ENCODE peak calls at places on chromosomes 1 and 21, in nine cellular contexts. One of them, this sample, is unnamed.

GRCh38 chr21:33289199-33289819 is 23.1 kb downstream of the IL10RB start:
- DNase-seq in epithelial cell of esophagus: no peak
- DNase-seq in HEK293T: no peak
- DNase-seq in ELR: peak; percentile 80
- DNase-seq in EL: peak; percentile 88
- DNase-seq in stimulated activated CD4-positive, alpha-beta T cell treated with anti-CD3 and anti-CD28 coated beads, Interleukin-15, amount 100 ng/mL, for 1 hour: no peak
- DNase-seq in C1 segment of cervical spinal cord: no peak
- DNase-seq in prostate gland: no peak
- DNase-seq in COLO829: no peak
- DNase-seq in this sample: no peak

GRCh38 chr1:162905759-162906158 is 44.8 kb upstream of the CCDC190 start:
- DNase-seq in epithelial cell of esophagus: peak; percentile 90
- DNase-seq in HEK293T: no peak
- DNase-seq in ELR: peak; percentile 89
- DNase-seq in EL: peak; percentile 80
- DNase-seq in stimulated activated CD4-positive, alpha-beta T cell treated with anti-CD3 and anti-CD28 coated beads, Interleukin-15, amount 100 ng/mL, for 1 hour: no peak
- DNase-seq in C1 segment of cervical spinal cord: no peak
- DNase-seq in prostate gland: no peak
- DNase-seq in COLO829: peak; percentile 58
- DNase-seq in this sample: peak; percentile 19

GRCh38 chr1:24421502-24421901 is 5.9 kb downstream of the NIPAL3 start:
- DNase-seq in epithelial cell of esophagus: peak; percentile 14
- DNase-seq in HEK293T: no peak
- DNase-seq in ELR: peak; percentile 37
- DNase-seq in EL: peak; percentile 5
- DNase-seq in stimulated activated CD4-positive, alpha-beta T cell treated with anti-CD3 and anti-CD28 coated beads, Interleukin-15, amount 100 ng/mL, for 1 hour: no peak
- DNase-seq in C1 segment of cervical spinal cord: no peak
- DNase-seq in prostate gland: no peak
- DNase-seq in COLO829: no peak
- DNase-seq in this sample: no peak

GRCh38 chr1:34488058-34488457 is 266.8 kb upstream of the GJB5 start:
- DNase-seq in epithelial cell of esophagus: peak; percentile 4
- DNase-seq in HEK293T: no peak
- DNase-seq in ELR: no peak
- DNase-seq in EL: no peak
- DNase-seq in stimulated activated CD4-positive, alpha-beta T cell treated with anti-CD3 and anti-CD28 coated beads, Interleukin-15, amount 100 ng/mL, for 1 hour: no peak
- DNase-seq in C1 segment of cervical spinal cord: no peak
- DNase-seq in prostate gland: no peak
- DNase-seq in COLO829: no peak
- DNase-seq in this sample: no peak

GRCh38 chr1:237760981-237761380 is 129.7 kb downstream of the ZP4 start:
- DNase-seq in epithelial cell of esophagus: peak; percentile 14
- DNase-seq in HEK293T: no peak
- DNase-seq in ELR: no peak
- DNase-seq in EL: no peak
- DNase-seq in stimulated activated CD4-positive, alpha-beta T cell treated with anti-CD3 and anti-CD28 coated beads, Interleukin-15, amount 100 ng/mL, for 1 hour: no peak
- DNase-seq in C1 segment of cervical spinal cord: no peak
- DNase-seq in prostate gland: no peak
- DNase-seq in COLO829: no peak
- DNase-seq in this sample: no peak

GRCh38 chr1:160001440-160001839 is 30.4 kb downstream of the PIGM start:
- DNase-seq in epithelial cell of esophagus: no peak
- DNase-seq in HEK293T: no peak
- DNase-seq in ELR: no peak
- DNase-seq in EL: no peak
- DNase-seq in stimulated activated CD4-positive, alpha-beta T cell treated with anti-CD3 and anti-CD28 coated beads, Interleukin-15, amount 100 ng/mL, for 1 hour: no peak
- DNase-seq in C1 segment of cervical spinal cord: no peak
- DNase-seq in prostate gland: no peak
- DNase-seq in COLO829: no peak
- DNase-seq in this sample: no peak

GRCh38 chr1:178645826-178646200 is 79.2 kb upstream of the RALGPS2 start:
- DNase-seq in epithelial cell of esophagus: no peak
- DNase-seq in HEK293T: no peak
- DNase-seq in ELR: peak; percentile 87
- DNase-seq in EL: peak; percentile 86
- DNase-seq in stimulated activated CD4-positive, alpha-beta T cell treated with anti-CD3 and anti-CD28 coated beads, Interleukin-15, amount 100 ng/mL, for 1 hour: no peak
- DNase-seq in C1 segment of cervical spinal cord: no peak
- DNase-seq in prostate gland: no peak
- DNase-seq in COLO829: no peak
- DNase-seq in this sample: no peak

GRCh38 chr1:65445837-65446236 is 25.4 kb downstream of the LEPR start:
- DNase-seq in epithelial cell of esophagus: no peak
- DNase-seq in HEK293T: no peak
- DNase-seq in ELR: no peak
- DNase-seq in EL: no peak
- DNase-seq in stimulated activated CD4-positive, alpha-beta T cell treated with anti-CD3 and anti-CD28 coated beads, Interleukin-15, amount 100 ng/mL, for 1 hour: no peak
- DNase-seq in C1 segment of cervical spinal cord: no peak
- DNase-seq in prostate gland: no peak
- DNase-seq in COLO829: no peak
- DNase-seq in this sample: no peak

GRCh38 chr1:94648225-94649007 is 106.9 kb upstream of the F3 start:
- DNase-seq in epithelial cell of esophagus: peak; percentile 99
- DNase-seq in HEK293T: no peak
- DNase-seq in ELR: peak; percentile 98
- DNase-seq in EL: peak; percentile 99
- DNase-seq in stimulated activated CD4-positive, alpha-beta T cell treated with anti-CD3 and anti-CD28 coated beads, Interleukin-15, amount 100 ng/mL, for 1 hour: no peak
- DNase-seq in C1 segment of cervical spinal cord: no peak
- DNase-seq in prostate gland: peak; percentile 85
- DNase-seq in COLO829: no peak
- DNase-seq in this sample: peak; percentile 32

GRCh38 chr1:201916649-201917249 is 28.1 kb downstream of the SHISA4 start:
- DNase-seq in epithelial cell of esophagus: peak; percentile 42
- DNase-seq in HEK293T: peak; percentile 58
- DNase-seq in ELR: peak; percentile 97
- DNase-seq in EL: peak; percentile 95
- DNase-seq in stimulated activated CD4-positive, alpha-beta T cell treated with anti-CD3 and anti-CD28 coated beads, Interleukin-15, amount 100 ng/mL, for 1 hour: no peak
- DNase-seq in C1 segment of cervical spinal cord: no peak
- DNase-seq in prostate gland: no peak
- DNase-seq in COLO829: no peak
- DNase-seq in this sample: peak; percentile 55

GRCh38 chr1:63524166-63524565 is 841 bp downstream of the EFCAB7 start:
- DNase-seq in epithelial cell of esophagus: no peak
- DNase-seq in HEK293T: no peak
- DNase-seq in ELR: peak; percentile 12
- DNase-seq in EL: no peak
- DNase-seq in stimulated activated CD4-positive, alpha-beta T cell treated with anti-CD3 and anti-CD28 coated beads, Interleukin-15, amount 100 ng/mL, for 1 hour: no peak
- DNase-seq in C1 segment of cervical spinal cord: no peak
- DNase-seq in prostate gland: no peak
- DNase-seq in COLO829: no peak
- DNase-seq in this sample: no peak

GRCh38 chr1:44632511-44633072 is 41.7 kb downstream of the TMEM53 start:
- DNase-seq in epithelial cell of esophagus: peak; percentile 28
- DNase-seq in HEK293T: no peak
- DNase-seq in ELR: peak; percentile 47
- DNase-seq in EL: no peak
- DNase-seq in stimulated activated CD4-positive, alpha-beta T cell treated with anti-CD3 and anti-CD28 coated beads, Interleukin-15, amount 100 ng/mL, for 1 hour: no peak
- DNase-seq in C1 segment of cervical spinal cord: no peak
- DNase-seq in prostate gland: no peak
- DNase-seq in COLO829: peak; percentile 27
- DNase-seq in this sample: peak; percentile 68

GRCh38 chr1:67908260-67908936 is 75.1 kb upstream of the GNG12 start:
- DNase-seq in epithelial cell of esophagus: peak; percentile 13
- DNase-seq in HEK293T: no peak
- DNase-seq in ELR: no peak
- DNase-seq in EL: no peak
- DNase-seq in stimulated activated CD4-positive, alpha-beta T cell treated with anti-CD3 and anti-CD28 coated beads, Interleukin-15, amount 100 ng/mL, for 1 hour: no peak
- DNase-seq in C1 segment of cervical spinal cord: no peak
- DNase-seq in prostate gland: no peak
- DNase-seq in COLO829: no peak
- DNase-seq in this sample: no peak

GRCh38 chr1:165408518-165408917 is 36.4 kb downstream of the RXRG start:
- DNase-seq in epithelial cell of esophagus: peak; percentile 52
- DNase-seq in HEK293T: peak; percentile 75
- DNase-seq in ELR: peak; percentile 74
- DNase-seq in EL: peak; percentile 40
- DNase-seq in stimulated activated CD4-positive, alpha-beta T cell treated with anti-CD3 and anti-CD28 coated beads, Interleukin-15, amount 100 ng/mL, for 1 hour: no peak
- DNase-seq in C1 segment of cervical spinal cord: no peak
- DNase-seq in prostate gland: no peak
- DNase-seq in COLO829: peak; percentile 95
- DNase-seq in this sample: peak; percentile 58

GRCh38 chr1:115069626-115070308 is 19.5 kb downstream of the TSPAN2 start:
- DNase-seq in epithelial cell of esophagus: peak; percentile 69
- DNase-seq in HEK293T: no peak
- DNase-seq in ELR: no peak
- DNase-seq in EL: peak; percentile 51
- DNase-seq in stimulated activated CD4-positive, alpha-beta T cell treated with anti-CD3 and anti-CD28 coated beads, Interleukin-15, amount 100 ng/mL, for 1 hour: no peak
- DNase-seq in C1 segment of cervical spinal cord: no peak
- DNase-seq in prostate gland: no peak
- DNase-seq in COLO829: no peak
- DNase-seq in this sample: no peak

GRCh38 chr1:152328801-152329391 is 3.9 kb upstream of the FLG start:
- DNase-seq in epithelial cell of esophagus: no peak
- DNase-seq in HEK293T: no peak
- DNase-seq in ELR: peak; percentile 54
- DNase-seq in EL: peak; percentile 81
- DNase-seq in stimulated activated CD4-positive, alpha-beta T cell treated with anti-CD3 and anti-CD28 coated beads, Interleukin-15, amount 100 ng/mL, for 1 hour: no peak
- DNase-seq in C1 segment of cervical spinal cord: no peak
- DNase-seq in prostate gland: no peak
- DNase-seq in COLO829: no peak
- DNase-seq in this sample: no peak

GRCh38 chr1:100989306-100990077 is 36.1 kb downstream of the DPH5 start:
- DNase-seq in epithelial cell of esophagus: peak; percentile 77
- DNase-seq in HEK293T: no peak
- DNase-seq in ELR: peak; percentile 90
- DNase-seq in EL: peak; percentile 85
- DNase-seq in stimulated activated CD4-positive, alpha-beta T cell treated with anti-CD3 and anti-CD28 coated beads, Interleukin-15, amount 100 ng/mL, for 1 hour: no peak
- DNase-seq in C1 segment of cervical spinal cord: no peak
- DNase-seq in prostate gland: no peak
- DNase-seq in COLO829: no peak
- DNase-seq in this sample: no peak

GRCh38 chr1:59058681-59059441 is 238.0 kb upstream of the FGGY start:
- DNase-seq in epithelial cell of esophagus: no peak
- DNase-seq in HEK293T: no peak
- DNase-seq in ELR: no peak
- DNase-seq in EL: no peak
- DNase-seq in stimulated activated CD4-positive, alpha-beta T cell treated with anti-CD3 and anti-CD28 coated beads, Interleukin-15, amount 100 ng/mL, for 1 hour: no peak
- DNase-seq in C1 segment of cervical spinal cord: no peak
- DNase-seq in prostate gland: no peak
- DNase-seq in COLO829: no peak
- DNase-seq in this sample: no peak

GRCh38 chr1:46406881-46407608 is 12.9 kb downstream of the FAAH start:
- DNase-seq in epithelial cell of esophagus: no peak
- DNase-seq in HEK293T: no peak
- DNase-seq in ELR: no peak
- DNase-seq in EL: no peak
- DNase-seq in stimulated activated CD4-positive, alpha-beta T cell treated with anti-CD3 and anti-CD28 coated beads, Interleukin-15, amount 100 ng/mL, for 1 hour: no peak
- DNase-seq in C1 segment of cervical spinal cord: no peak
- DNase-seq in prostate gland: no peak
- DNase-seq in COLO829: no peak
- DNase-seq in this sample: no peak

GRCh38 chr21:42040411-42041180 is 30.4 kb upstream of the ZBTB21 start:
- DNase-seq in epithelial cell of esophagus: peak; percentile 94
- DNase-seq in HEK293T: no peak
- DNase-seq in ELR: peak; percentile 100
- DNase-seq in EL: peak; percentile 100
- DNase-seq in stimulated activated CD4-positive, alpha-beta T cell treated with anti-CD3 and anti-CD28 coated beads, Interleukin-15, amount 100 ng/mL, for 1 hour: no peak
- DNase-seq in C1 segment of cervical spinal cord: no peak
- DNase-seq in prostate gland: no peak
- DNase-seq in COLO829: peak; percentile 68
- DNase-seq in this sample: no peak

GRCh38 chr1:240575976-240576666 is 35.8 kb downstream of the GREM2 start:
- DNase-seq in epithelial cell of esophagus: no peak
- DNase-seq in HEK293T: no peak
- DNase-seq in ELR: peak; percentile 62
- DNase-seq in EL: peak; percentile 64
- DNase-seq in stimulated activated CD4-positive, alpha-beta T cell treated with anti-CD3 and anti-CD28 coated beads, Interleukin-15, amount 100 ng/mL, for 1 hour: no peak
- DNase-seq in C1 segment of cervical spinal cord: no peak
- DNase-seq in prostate gland: no peak
- DNase-seq in COLO829: peak; percentile 85
- DNase-seq in this sample: peak; percentile 91

GRCh38 chr1:103211073-103211472 is 102.8 kb upstream of the COL11A1 start:
- DNase-seq in epithelial cell of esophagus: no peak
- DNase-seq in HEK293T: no peak
- DNase-seq in ELR: peak; percentile 22
- DNase-seq in EL: peak; percentile 47
- DNase-seq in stimulated activated CD4-positive, alpha-beta T cell treated with anti-CD3 and anti-CD28 coated beads, Interleukin-15, amount 100 ng/mL, for 1 hour: no peak
- DNase-seq in C1 segment of cervical spinal cord: no peak
- DNase-seq in prostate gland: no peak
- DNase-seq in COLO829: no peak
- DNase-seq in this sample: no peak

GRCh38 chr1:156508205-156508954 is 7.8 kb upstream of the MEF2D start:
- DNase-seq in epithelial cell of esophagus: no peak
- DNase-seq in HEK293T: no peak
- DNase-seq in ELR: no peak
- DNase-seq in EL: peak; percentile 29
- DNase-seq in stimulated activated CD4-positive, alpha-beta T cell treated with anti-CD3 and anti-CD28 coated beads, Interleukin-15, amount 100 ng/mL, for 1 hour: no peak
- DNase-seq in C1 segment of cervical spinal cord: peak; percentile 66
- DNase-seq in prostate gland: no peak
- DNase-seq in COLO829: no peak
- DNase-seq in this sample: no peak

GRCh38 chr1:9400425-9401079 is 107.9 kb downstream of the SPSB1 start:
- DNase-seq in epithelial cell of esophagus: peak; percentile 18
- DNase-seq in HEK293T: no peak
- DNase-seq in ELR: peak; percentile 32
- DNase-seq in EL: peak; percentile 49
- DNase-seq in stimulated activated CD4-positive, alpha-beta T cell treated with anti-CD3 and anti-CD28 coated beads, Interleukin-15, amount 100 ng/mL, for 1 hour: no peak
- DNase-seq in C1 segment of cervical spinal cord: no peak
- DNase-seq in prostate gland: no peak
- DNase-seq in COLO829: no peak
- DNase-seq in this sample: no peak

GRCh38 chr1:56908619-56909340 is 54.2 kb downstream of the C8A start:
- DNase-seq in epithelial cell of esophagus: no peak
- DNase-seq in HEK293T: no peak
- DNase-seq in ELR: peak; percentile 10
- DNase-seq in EL: peak; percentile 52
- DNase-seq in stimulated activated CD4-positive, alpha-beta T cell treated with anti-CD3 and anti-CD28 coated beads, Interleukin-15, amount 100 ng/mL, for 1 hour: no peak
- DNase-seq in C1 segment of cervical spinal cord: no peak
- DNase-seq in prostate gland: no peak
- DNase-seq in COLO829: no peak
- DNase-seq in this sample: peak; percentile 58

GRCh38 chr1:237394263-237394662 is 352.3 kb downstream of the RYR2 start:
- DNase-seq in epithelial cell of esophagus: peak; percentile 80
- DNase-seq in HEK293T: no peak
- DNase-seq in ELR: no peak
- DNase-seq in EL: no peak
- DNase-seq in stimulated activated CD4-positive, alpha-beta T cell treated with anti-CD3 and anti-CD28 coated beads, Interleukin-15, amount 100 ng/mL, for 1 hour: no peak
- DNase-seq in C1 segment of cervical spinal cord: no peak
- DNase-seq in prostate gland: no peak
- DNase-seq in COLO829: no peak
- DNase-seq in this sample: no peak

GRCh38 chr1:25890249-25891034 is 14.9 kb upstream of the PAQR7 start:
- DNase-seq in epithelial cell of esophagus: peak; percentile 98
- DNase-seq in HEK293T: no peak
- DNase-seq in ELR: peak; percentile 89
- DNase-seq in EL: peak; percentile 61
- DNase-seq in stimulated activated CD4-positive, alpha-beta T cell treated with anti-CD3 and anti-CD28 coated beads, Interleukin-15, amount 100 ng/mL, for 1 hour: no peak
- DNase-seq in C1 segment of cervical spinal cord: no peak
- DNase-seq in prostate gland: peak; percentile 46
- DNase-seq in COLO829: no peak
- DNase-seq in this sample: no peak